ENCODE peak calls at places on chromosomes 16 and 17, in six cellular contexts. One of them, this sample, is unnamed.

GRCh38 chr17:7214300-7215135 is 5.1 kb downstream of the DLG4 start:
- DNase-seq in GM03348: peak
- DNase-seq in Calu3: peak
- DNase-seq in EH: peak
- DNase-seq in Peyer's patch: peak
- DNase-seq in cardiac fibroblast: peak
- DNase-seq in this sample: peak

GRCh38 chr16:3458852-3459361 is 15.4 kb downstream of the NAA60 start:
- DNase-seq in GM03348: peak
- DNase-seq in Calu3: peak
- DNase-seq in EH: peak
- DNase-seq in Peyer's patch: no peak
- DNase-seq in cardiac fibroblast: peak
- DNase-seq in this sample: peak

GRCh38 chr16:15897834-15898254 is 9.4 kb upstream of the CEP20 start:
- DNase-seq in GM03348: peak
- DNase-seq in Calu3: no peak
- DNase-seq in EH: peak
- DNase-seq in Peyer's patch: no peak
- DNase-seq in cardiac fibroblast: no peak
- DNase-seq in this sample: peak

GRCh38 chr17:47615766-47616424 is 33.8 kb upstream of the KPNB1 start:
- DNase-seq in GM03348: peak
- DNase-seq in Calu3: no peak
- DNase-seq in EH: peak
- DNase-seq in Peyer's patch: no peak
- DNase-seq in cardiac fibroblast: peak
- DNase-seq in this sample: peak

GRCh38 chr17:74061758-74062157 is 141.7 kb upstream of the RPL38 start:
- DNase-seq in GM03348: no peak
- DNase-seq in Calu3: no peak
- DNase-seq in EH: no peak
- DNase-seq in Peyer's patch: no peak
- DNase-seq in cardiac fibroblast: no peak
- DNase-seq in this sample: no peak

GRCh38 chr17:6755281-6755680 is 565 bp upstream of the XAF1 start:
- DNase-seq in GM03348: peak
- DNase-seq in Calu3: no peak
- DNase-seq in EH: peak
- DNase-seq in Peyer's patch: no peak
- DNase-seq in cardiac fibroblast: peak
- DNase-seq in this sample: peak

GRCh38 chr17:12680407-12680897 is 14.8 kb downstream of the MYOCD start:
- DNase-seq in GM03348: no peak
- DNase-seq in Calu3: no peak
- DNase-seq in EH: no peak
- DNase-seq in Peyer's patch: no peak
- DNase-seq in cardiac fibroblast: no peak
- DNase-seq in this sample: no peak

GRCh38 chr17:81371910-81372760 is 23.1 kb upstream of the BAHCC1 start:
- DNase-seq in GM03348: peak
- DNase-seq in Calu3: peak
- DNase-seq in EH: peak
- DNase-seq in Peyer's patch: peak
- DNase-seq in cardiac fibroblast: peak
- DNase-seq in this sample: peak

GRCh38 chr17:15269690-15270089 is 4.6 kb upstream of the PMP22 start:
- DNase-seq in GM03348: no peak
- DNase-seq in Calu3: no peak
- DNase-seq in EH: no peak
- DNase-seq in Peyer's patch: no peak
- DNase-seq in cardiac fibroblast: no peak
- DNase-seq in this sample: peak

GRCh38 chr17:38601539-38602351 is 4.0 kb downstream of the SRCIN1 start:
- DNase-seq in GM03348: no peak
- DNase-seq in Calu3: no peak
- DNase-seq in EH: peak
- DNase-seq in Peyer's patch: peak
- DNase-seq in cardiac fibroblast: no peak
- DNase-seq in this sample: no peak

GRCh38 chr17:37708616-37709212 is 36.1 kb downstream of the HNF1B start:
- DNase-seq in GM03348: no peak
- DNase-seq in Calu3: peak
- DNase-seq in EH: no peak
- DNase-seq in Peyer's patch: peak
- DNase-seq in cardiac fibroblast: no peak
- DNase-seq in this sample: no peak

GRCh38 chr16:85019659-85020245 is 7.8 kb upstream of the KIAA0513 start:
- DNase-seq in GM03348: no peak
- DNase-seq in Calu3: no peak
- DNase-seq in EH: no peak
- DNase-seq in Peyer's patch: no peak
- DNase-seq in cardiac fibroblast: no peak
- DNase-seq in this sample: no peak

GRCh38 chr16:62067182-62067581 is 30.9 kb upstream of the CDH8 start:
- DNase-seq in GM03348: no peak
- DNase-seq in Calu3: no peak
- DNase-seq in EH: no peak
- DNase-seq in Peyer's patch: no peak
- DNase-seq in cardiac fibroblast: no peak
- DNase-seq in this sample: no peak

GRCh38 chr16:85979605-85980004 is 80.6 kb downstream of the IRF8 start:
- DNase-seq in GM03348: no peak
- DNase-seq in Calu3: peak
- DNase-seq in EH: no peak
- DNase-seq in Peyer's patch: peak
- DNase-seq in cardiac fibroblast: no peak
- DNase-seq in this sample: no peak

GRCh38 chr17:77352996-77353395 is 212.2 kb downstream of the SEC14L1 start:
- DNase-seq in GM03348: no peak
- DNase-seq in Calu3: no peak
- DNase-seq in EH: no peak
- DNase-seq in Peyer's patch: no peak
- DNase-seq in cardiac fibroblast: no peak
- DNase-seq in this sample: no peak

GRCh38 chr16:88705746-88706287 is 391 bp downstream of the RNF166 start:
- DNase-seq in GM03348: peak
- DNase-seq in Calu3: peak
- DNase-seq in EH: no peak
- DNase-seq in Peyer's patch: peak
- DNase-seq in cardiac fibroblast: no peak
- DNase-seq in this sample: no peak

GRCh38 chr16:30858829-30859423 is 35.0 kb downstream of the BCL7C start:
- DNase-seq in GM03348: no peak
- DNase-seq in Calu3: no peak
- DNase-seq in EH: peak
- DNase-seq in Peyer's patch: no peak
- DNase-seq in cardiac fibroblast: no peak
- DNase-seq in this sample: peak

GRCh38 chr16:31403590-31404352 is 10.6 kb downstream of the ITGAD start:
- DNase-seq in GM03348: no peak
- DNase-seq in Calu3: no peak
- DNase-seq in EH: no peak
- DNase-seq in Peyer's patch: no peak
- DNase-seq in cardiac fibroblast: no peak
- DNase-seq in this sample: no peak

GRCh38 chr17:527247-527646 is 174.6 kb upstream of the RPH3AL start:
- DNase-seq in GM03348: no peak
- DNase-seq in Calu3: no peak
- DNase-seq in EH: peak
- DNase-seq in Peyer's patch: no peak
- DNase-seq in cardiac fibroblast: no peak
- DNase-seq in this sample: peak

GRCh38 chr17:2400877-2401425 is at the start of gene MNT:
- DNase-seq in GM03348: peak
- DNase-seq in Calu3: peak
- DNase-seq in EH: peak
- DNase-seq in Peyer's patch: peak
- DNase-seq in cardiac fibroblast: peak
- DNase-seq in this sample: peak

GRCh38 chr17:41810659-41811548 is 845 bp downstream of the P3H4 start:
- DNase-seq in GM03348: peak
- DNase-seq in Calu3: no peak
- DNase-seq in EH: peak
- DNase-seq in Peyer's patch: peak
- DNase-seq in cardiac fibroblast: no peak
- DNase-seq in this sample: peak

GRCh38 chr16:55042556-55043432 is 112.1 kb downstream of the IRX5 start:
- DNase-seq in GM03348: no peak
- DNase-seq in Calu3: no peak
- DNase-seq in EH: no peak
- DNase-seq in Peyer's patch: no peak
- DNase-seq in cardiac fibroblast: no peak
- DNase-seq in this sample: no peak

GRCh38 chr16:86533942-86534341 is 21.1 kb downstream of the MTHFSD start:
- DNase-seq in GM03348: no peak
- DNase-seq in Calu3: no peak
- DNase-seq in EH: no peak
- DNase-seq in Peyer's patch: no peak
- DNase-seq in cardiac fibroblast: no peak
- DNase-seq in this sample: no peak

GRCh38 chr17:50892101-50892776 is 26.1 kb upstream of the TOB1 start:
- DNase-seq in GM03348: no peak
- DNase-seq in Calu3: no peak
- DNase-seq in EH: peak
- DNase-seq in Peyer's patch: no peak
- DNase-seq in cardiac fibroblast: no peak
- DNase-seq in this sample: peak

This sample was measured in fibroblast of villous mesenchyme.